ENCODE peak calls at places on chromosomes 6 and 20, in nine cellular contexts. Q is mucosa of gallbladder; U is GM03348; K is GM20000; R is epithelial cell of esophagus; X is KG1; W is GDM1; N is stimulated activated naive CD8-positive, alpha-beta T cell treated with anti-CD3 and anti-CD28 coated beads, Interleukin-15, Interleukin-2, amounts not matched to agents 100 U/mL and 50 U/mL, for 24 hours; J is activated effector memory CD4-positive, alpha-beta T cell treated with anti-CD3 and anti-CD28 coated beads, Interleukin-2, amount 50 U/mL, for 16 hours. L is an unnamed sample.

GRCh38 chr6:45605971-45606370 is 228.2 kb upstream of the SUPT3H start:
- DNase-seq in J (no peak), U (no peak), X (no peak), K (no peak), R (peak), Q (no peak), W (no peak), N (no peak), L (no peak)

GRCh38 chr6:154705471-154706113 is 27.6 kb upstream of the SCAF8 start:
- DNase-seq in X (no peak), N (no peak), U (no peak), K (no peak), Q (no peak), W (no peak), R (no peak), J (no peak), L (no peak)

GRCh38 chr20:50726955-50727791 is 4.2 kb upstream of the PARD6B start:
- DNase-seq in Q (no peak), U (no peak), X (no peak), J (no peak), N (no peak), K (no peak), W (no peak), R (no peak), L (no peak)

GRCh38 chr6:43180985-43181384 is 1.0 kb upstream of the CUL9 start:
- DNase-seq in U (no peak), Q (no peak), J (no peak), X (no peak), W (no peak), R (no peak), N (no peak), K (no peak), L (no peak)

GRCh38 chr6:25835442-25836283 is 3.8 kb upstream of the SLC17A1 start:
- DNase-seq in J (no peak), R (no peak), Q (no peak), U (no peak), N (no peak), K (no peak), X (no peak), W (no peak), L (no peak)

GRCh38 chr6:90098025-90098474 is 198.6 kb downstream of the BACH2 start:
- DNase-seq in Q (no peak), K (no peak), W (no peak), J (no peak), N (no peak), X (no peak), U (peak), R (peak), L (peak)

GRCh38 chr20:32445539-32446273 is 87.6 kb downstream of the ASXL1 start:
- DNase-seq in N (peak), K (no peak), X (no peak), U (no peak), J (peak), W (no peak), R (peak), Q (no peak), L (no peak)

GRCh38 chr6:112027942-112028674 is 25.8 kb upstream of the CCN6 start:
- DNase-seq in N (no peak), R (peak), X (no peak), J (peak), W (no peak), Q (no peak), U (peak), K (no peak), L (peak)

GRCh38 chr6:112289039-112289566 is 34.7 kb upstream of the LAMA4 start:
- DNase-seq in R (no peak), U (peak), J (no peak), K (no peak), Q (peak), X (no peak), W (no peak), N (no peak), L (peak)

GRCh38 chr6:1611322-1611571 is 1.5 kb downstream of the FOXC1 start:
- DNase-seq in N (no peak), J (no peak), K (peak), W (peak), R (peak), Q (no peak), U (peak), X (no peak), L (no peak)

GRCh38 chr6:100592929-100593328 is 128.2 kb upstream of the SIM1 start:
- DNase-seq in J (no peak), K (no peak), X (no peak), R (no peak), Q (no peak), U (no peak), W (no peak), N (no peak), L (no peak)

GRCh38 chr6:100612101-100612500 is 147.4 kb upstream of the SIM1 start:
- DNase-seq in J (no peak), Q (no peak), X (no peak), K (no peak), R (no peak), N (no peak), W (no peak), U (peak), L (no peak)

GRCh38 chr6:11618533-11618932 is 81.0 kb downstream of the TMEM170B start:
- DNase-seq in R (peak), X (no peak), K (peak), J (no peak), W (no peak), N (no peak), Q (no peak), U (no peak), L (no peak)

GRCh38 chr6:134426623-134427022 is 108.7 kb upstream of the SGK1 start:
- DNase-seq in U (no peak), W (no peak), K (no peak), Q (no peak), X (no peak), N (no peak), J (no peak), R (no peak), L (no peak)

GRCh38 chr6:108115598-108116058 is 41.1 kb upstream of the OSTM1 start:
- DNase-seq in K (peak), J (no peak), W (peak), Q (peak), X (no peak), U (peak), R (peak), N (peak), L (no peak)

GRCh38 chr20:46127396-46128010 is 9.4 kb downstream of the CD40 start:
- DNase-seq in N (no peak), Q (no peak), U (no peak), K (no peak), W (no peak), R (no peak), X (no peak), J (peak), L (no peak)

GRCh38 chr20:47992021-47992467 is 206.8 kb upstream of the SULF2 start:
- DNase-seq in W (no peak), Q (no peak), K (no peak), N (no peak), X (no peak), U (no peak), J (no peak), R (no peak), L (no peak)

GRCh38 chr6:39330057-39330456 is 7.6 kb upstream of the KCNK16 start:
- DNase-seq in J (no peak), K (peak), R (no peak), W (peak), N (no peak), Q (no peak), U (no peak), X (no peak), L (no peak)

GRCh38 chr6:47438481-47439347 is 38.9 kb upstream of the CD2AP start:
- DNase-seq in K (peak), X (no peak), Q (no peak), J (no peak), R (no peak), U (no peak), W (no peak), N (no peak), L (no peak)

GRCh38 chr6:114249522-114249921 is 93.3 kb downstream of the HS3ST5 start:
- DNase-seq in N (no peak), X (no peak), J (no peak), Q (no peak), W (no peak), U (no peak), R (no peak), K (no peak), L (no peak)

GRCh38 chr20:12049125-12049524 is 131.4 kb downstream of the BTBD3 start:
- DNase-seq in R (no peak), W (no peak), U (peak), J (no peak), X (no peak), Q (no peak), N (no peak), K (no peak), L (peak)

GRCh38 chr6:23417133-23417532 is 708.9 kb upstream of the NRSN1 start:
- DNase-seq in U (no peak), X (no peak), Q (no peak), W (no peak), N (no peak), K (no peak), R (no peak), J (no peak), L (no peak)

GRCh38 chr20:18272451-18272850 is 15.9 kb upstream of the ZNF133 start:
- DNase-seq in N (no peak), K (no peak), J (no peak), X (no peak), Q (peak), U (peak), W (no peak), R (peak), L (no peak)

GRCh38 chr6:165663283-165663735 is 268 bp upstream of the PDE10A start:
- DNase-seq in K (peak), R (peak), W (no peak), N (no peak), J (no peak), Q (no peak), X (no peak), U (no peak), L (no peak)

GRCh38 chr6:65199121-65199520 is 507.9 kb downstream of the EYS start:
- DNase-seq in Q (no peak), J (no peak), U (no peak), W (no peak), R (no peak), X (no peak), K (no peak), N (no peak), L (no peak)

GRCh38 chr6:66558189-66558588 is 851.2 kb upstream of the EYS start:
- DNase-seq in N (no peak), X (no peak), Q (no peak), U (no peak), J (no peak), K (no peak), W (no peak), R (no peak), L (no peak)

GRCh38 chr20:46021361-46022359 is 7.4 kb upstream of the SLC12A5 start:
- DNase-seq in K (peak), U (peak), Q (no peak), J (peak), X (no peak), N (peak), R (peak), W (peak), L (no peak)

GRCh38 chr20:32051720-32052089 is 337 bp upstream of the HCK start:
- DNase-seq in U (no peak), Q (no peak), X (no peak), R (no peak), J (no peak), K (no peak), N (no peak), W (no peak), L (no peak)

GRCh38 chr6:113953346-113953745 is 17.6 kb downstream of the HDAC2 start:
- DNase-seq in K (no peak), X (no peak), W (no peak), Q (no peak), N (no peak), J (no peak), R (peak), U (peak), L (no peak)

GRCh38 chr6:97705568-97705967 is 422.6 kb upstream of the MMS22L start:
- DNase-seq in R (peak), J (no peak), N (no peak), X (no peak), W (no peak), Q (no peak), U (peak), K (no peak), L (no peak)

GRCh38 chr6:109073344-109074235 is 21.1 kb downstream of the SESN1 start:
- DNase-seq in R (peak), W (peak), Q (peak), K (peak), N (peak), U (peak), X (peak), J (no peak), L (peak)